ENCODE peak calls at places on chromosomes 11 and 22, in eight cellular contexts. One of them, this sample, is unnamed.

GRCh38 chr11:67286621-67287333 is 2.3 kb upstream of the ANKRD13D start:
- DNase-seq in astrocyte of the spinal cord: no peak
- DNase-seq in LNCaP clone FGC: no peak
- DNase-seq in AG04450: no peak
- DNase-seq in GM12878: no peak
- DNase-seq in fibroblast of the aortic adventitia: no peak
- DNase-seq in fibroblast of mammary gland: no peak
- DNase-seq in dorsolateral prefrontal cortex: no peak
- DNase-seq in this sample: no peak

GRCh38 chr11:123174196-123175183 is 20.6 kb downstream of the CLMP start:
- DNase-seq in astrocyte of the spinal cord: peak
- DNase-seq in LNCaP clone FGC: no peak
- DNase-seq in AG04450: peak
- DNase-seq in GM12878: no peak
- DNase-seq in fibroblast of the aortic adventitia: peak
- DNase-seq in fibroblast of mammary gland: peak
- DNase-seq in dorsolateral prefrontal cortex: no peak
- DNase-seq in this sample: peak

GRCh38 chr11:35267504-35267903 is 128.5 kb downstream of the CD44 start:
- DNase-seq in astrocyte of the spinal cord: peak
- DNase-seq in LNCaP clone FGC: no peak
- DNase-seq in AG04450: peak
- DNase-seq in GM12878: no peak
- DNase-seq in fibroblast of the aortic adventitia: peak
- DNase-seq in fibroblast of mammary gland: peak
- DNase-seq in dorsolateral prefrontal cortex: no peak
- DNase-seq in this sample: no peak

GRCh38 chr11:132944557-132944920 is 587.8 kb downstream of the OPCML start:
- DNase-seq in astrocyte of the spinal cord: no peak
- DNase-seq in LNCaP clone FGC: no peak
- DNase-seq in AG04450: no peak
- DNase-seq in GM12878: no peak
- DNase-seq in fibroblast of the aortic adventitia: no peak
- DNase-seq in fibroblast of mammary gland: no peak
- DNase-seq in dorsolateral prefrontal cortex: no peak
- DNase-seq in this sample: no peak

GRCh38 chr11:27842290-27842689 is 142.0 kb upstream of the BDNF start:
- DNase-seq in astrocyte of the spinal cord: no peak
- DNase-seq in LNCaP clone FGC: no peak
- DNase-seq in AG04450: no peak
- DNase-seq in GM12878: no peak
- DNase-seq in fibroblast of the aortic adventitia: no peak
- DNase-seq in fibroblast of mammary gland: no peak
- DNase-seq in dorsolateral prefrontal cortex: no peak
- DNase-seq in this sample: no peak

GRCh38 chr11:2797181-2797711 is 88.3 kb downstream of the CDKN1C start:
- DNase-seq in astrocyte of the spinal cord: no peak
- DNase-seq in LNCaP clone FGC: no peak
- DNase-seq in AG04450: no peak
- DNase-seq in GM12878: no peak
- DNase-seq in fibroblast of the aortic adventitia: no peak
- DNase-seq in fibroblast of mammary gland: no peak
- DNase-seq in dorsolateral prefrontal cortex: peak
- DNase-seq in this sample: no peak

GRCh38 chr11:12625438-12626071 is 48.7 kb upstream of the TEAD1 start:
- DNase-seq in astrocyte of the spinal cord: peak
- DNase-seq in LNCaP clone FGC: no peak
- DNase-seq in AG04450: peak
- DNase-seq in GM12878: no peak
- DNase-seq in fibroblast of the aortic adventitia: peak
- DNase-seq in fibroblast of mammary gland: peak
- DNase-seq in dorsolateral prefrontal cortex: no peak
- DNase-seq in this sample: no peak

GRCh38 chr22:32473388-32473952 is 1.1 kb upstream of the FBXO7 start:
- DNase-seq in astrocyte of the spinal cord: peak
- DNase-seq in LNCaP clone FGC: no peak
- DNase-seq in AG04450: peak
- DNase-seq in GM12878: peak
- DNase-seq in fibroblast of the aortic adventitia: peak
- DNase-seq in fibroblast of mammary gland: peak
- DNase-seq in dorsolateral prefrontal cortex: no peak
- DNase-seq in this sample: no peak

GRCh38 chr11:75547617-75548054 is 14.4 kb upstream of the SERPINH1 start:
- DNase-seq in astrocyte of the spinal cord: peak
- DNase-seq in LNCaP clone FGC: peak
- DNase-seq in AG04450: no peak
- DNase-seq in GM12878: no peak
- DNase-seq in fibroblast of the aortic adventitia: peak
- DNase-seq in fibroblast of mammary gland: peak
- DNase-seq in dorsolateral prefrontal cortex: peak
- DNase-seq in this sample: no peak
- TF ChIP-seq CTCF in astrocyte of the spinal cord: peak
- TF ChIP-seq CTCF in LNCaP clone FGC: peak
- TF ChIP-seq CTCF in AG04450: peak
- TF ChIP-seq CTCF in GM12878: peak
- TF ChIP-seq CTCF in fibroblast of the aortic adventitia: peak
- TF ChIP-seq CTCF in fibroblast of mammary gland: peak
- TF ChIP-seq CTCF in dorsolateral prefrontal cortex: peak
- TF ChIP-seq CTCF in this sample: peak

GRCh38 chr11:118634435-118635236 is 27.2 kb downstream of the PHLDB1 start:
- DNase-seq in astrocyte of the spinal cord: peak
- DNase-seq in LNCaP clone FGC: no peak
- DNase-seq in AG04450: no peak
- DNase-seq in GM12878: no peak
- DNase-seq in fibroblast of the aortic adventitia: peak
- DNase-seq in fibroblast of mammary gland: peak
- DNase-seq in dorsolateral prefrontal cortex: no peak
- DNase-seq in this sample: no peak
- H3K4me3 ChIP-seq in astrocyte of the spinal cord: no peak
- H3K4me3 ChIP-seq in LNCaP clone FGC: peak
- H3K4me3 ChIP-seq in AG04450: no peak
- H3K4me3 ChIP-seq in GM12878: no peak
- H3K4me3 ChIP-seq in fibroblast of the aortic adventitia: no peak
- H3K4me3 ChIP-seq in fibroblast of mammary gland: no peak
- H3K4me3 ChIP-seq in dorsolateral prefrontal cortex: no peak
- H3K4me3 ChIP-seq in this sample: no peak

DNA sequence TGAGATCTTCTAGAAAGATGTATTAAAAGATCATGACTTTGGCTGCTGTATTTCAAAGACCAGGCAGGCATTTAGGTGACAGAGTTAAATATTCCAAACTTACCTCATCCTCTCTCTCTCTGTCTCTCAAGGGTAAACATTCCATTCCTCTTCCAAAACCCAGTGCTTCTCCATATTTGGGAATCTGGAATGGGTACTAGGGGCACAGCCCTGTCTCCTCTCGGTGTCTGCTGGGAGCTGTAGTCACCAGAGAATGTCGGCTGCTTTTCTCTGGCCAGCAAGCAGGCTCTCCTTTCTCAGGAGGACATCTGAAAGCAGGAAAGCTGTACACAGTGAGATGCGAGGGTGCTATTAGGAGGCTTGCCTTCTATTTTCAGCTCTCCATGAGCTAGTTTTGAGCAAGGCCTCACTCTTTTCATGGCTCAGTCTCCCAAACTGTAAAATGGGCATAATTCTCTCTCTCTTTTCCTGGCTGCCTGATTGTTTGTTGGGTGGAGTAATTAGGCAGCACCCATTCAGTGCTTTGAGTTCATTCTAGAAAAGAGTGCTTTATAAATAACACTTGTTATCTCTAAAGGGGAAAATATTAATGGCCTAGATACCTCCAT is 9.3 kb upstream of the PEX26 start:
- DNase-seq in astrocyte of the spinal cord: no peak
- DNase-seq in LNCaP clone FGC: no peak
- DNase-seq in AG04450: no peak
- DNase-seq in GM12878: no peak
- DNase-seq in fibroblast of the aortic adventitia: peak
- DNase-seq in fibroblast of mammary gland: no peak
- DNase-seq in dorsolateral prefrontal cortex: no peak
- DNase-seq in this sample: no peak
- TF ChIP-seq CTCF in astrocyte of the spinal cord: no peak
- TF ChIP-seq CTCF in LNCaP clone FGC: no peak
- TF ChIP-seq CTCF in AG04450: no peak
- TF ChIP-seq CTCF in GM12878: no peak
- TF ChIP-seq CTCF in fibroblast of the aortic adventitia: no peak
- TF ChIP-seq CTCF in fibroblast of mammary gland: no peak
- TF ChIP-seq CTCF in dorsolateral prefrontal cortex: no peak
- TF ChIP-seq CTCF in this sample: no peak

DNA sequence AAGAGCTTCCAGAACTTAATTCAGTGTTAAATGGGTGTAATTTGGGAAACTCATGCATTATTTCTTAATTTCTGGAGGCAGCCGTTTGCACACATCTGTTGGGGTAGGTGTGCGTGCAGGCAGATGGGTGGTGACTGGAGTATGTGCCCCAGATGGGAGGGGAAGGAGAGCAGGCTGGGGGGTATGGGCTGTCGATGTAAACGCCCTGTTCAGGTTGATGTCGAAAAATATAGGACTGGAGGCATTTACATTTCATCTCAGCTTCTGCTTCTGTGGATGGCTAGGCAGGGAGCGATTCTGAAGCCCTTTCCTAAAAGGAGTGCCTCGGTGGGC is 13.8 kb upstream of the SHISAL1 start:
- DNase-seq in astrocyte of the spinal cord: no peak
- DNase-seq in LNCaP clone FGC: no peak
- DNase-seq in AG04450: no peak
- DNase-seq in GM12878: no peak
- DNase-seq in fibroblast of the aortic adventitia: no peak
- DNase-seq in fibroblast of mammary gland: no peak
- DNase-seq in dorsolateral prefrontal cortex: no peak
- DNase-seq in this sample: no peak
- H3K4me3 ChIP-seq in astrocyte of the spinal cord: peak
- H3K4me3 ChIP-seq in LNCaP clone FGC: peak
- H3K4me3 ChIP-seq in AG04450: peak
- H3K4me3 ChIP-seq in GM12878: no peak
- H3K4me3 ChIP-seq in fibroblast of the aortic adventitia: peak
- H3K4me3 ChIP-seq in fibroblast of mammary gland: peak
- H3K4me3 ChIP-seq in dorsolateral prefrontal cortex: peak
- H3K4me3 ChIP-seq in this sample: no peak